ENCODE peak calls at places on chromosome 22, in five cellular contexts. D is PC-9, N is fibroblast of pulmonary artery, S is OCI-LY7, F is AG10803. E is an unnamed sample.

GRCh38 chr22:36433318-36434231 is 45.8 kb upstream of the MYH9 start:
- DNase-seq in D (no peak), N (no peak), S (no peak), F (no peak), E (no peak)

GRCh38 chr22:35103756-35104155 is 37.8 kb downstream of the ISX start:
- DNase-seq in D (no peak), N (no peak), S (no peak), F (no peak), E (no peak)

GRCh38 chr22:44328762-44329161 is 16.0 kb upstream of the SHISAL1 start:
- DNase-seq in D (no peak), N (no peak), S (peak), F (no peak), E (no peak)

GRCh38 chr22:46861968-46862367 is 99.5 kb downstream of the TBC1D22A start:
- DNase-seq in D (no peak), N (no peak), S (no peak), F (no peak), E (no peak)

GRCh38 chr22:44452531-44453420 is 45.3 kb downstream of the RTL6 start:
- DNase-seq in D (no peak), N (no peak), S (no peak), F (no peak), E (no peak)

GRCh38 chr22:44670220-44670983 is 31.6 kb upstream of the PRR5 start:
- DNase-seq in D (no peak), N (no peak), S (no peak), F (no peak), E (no peak)

GRCh38 chr22:36439481-36440271 is 41.8 kb downstream of the TXN2 start:
- DNase-seq in D (peak), N (peak), S (no peak), F (peak), E (no peak)

GRCh38 chr22:19756288-19757128 is 4.1 kb upstream of the TBX1 start:
- DNase-seq in D (peak), N (no peak), S (peak), F (no peak), E (peak)

GRCh38 chr22:26857169-26857568 is 199.8 kb downstream of the MIAT start:
- DNase-seq in D (no peak), N (no peak), S (no peak), F (no peak), E (no peak)

GRCh38 chr22:41664490-41664889 is 24.2 kb downstream of the SNU13 start:
- DNase-seq in D (no peak), N (no peak), S (no peak), F (no peak), E (no peak)

GRCh38 chr22:18970180-18970947 is 34.3 kb upstream of the PRODH start:
- DNase-seq in D (no peak), N (no peak), S (no peak), F (no peak), E (no peak)

GRCh38 chr22:19818264-19819208 is 36.1 kb downstream of the GNB1L start:
- DNase-seq in D (no peak), N (no peak), S (peak), F (no peak), E (no peak)

GRCh38 chr22:39652990-39653786 is 82.6 kb downstream of the CACNA1I start:
- DNase-seq in D (no peak), N (no peak), S (no peak), F (no peak), E (no peak)

GRCh38 chr22:41920271-41920976 is 5.5 kb upstream of the SHISA8 start:
- DNase-seq in D (no peak), N (no peak), S (peak), F (no peak), E (no peak)

GRCh38 chr22:19592464-19592863 is 68.3 kb upstream of the CLDN5 start:
- DNase-seq in D (no peak), N (no peak), S (no peak), F (no peak), E (no peak)

GRCh38 chr22:40121463-40121862 is 56.3 kb upstream of the TNRC6B start:
- DNase-seq in D (no peak), N (no peak), S (no peak), F (no peak), E (peak)

GRCh38 chr22:29346659-29347058 is 31.2 kb upstream of the RASL10A start:
- DNase-seq in D (no peak), N (no peak), S (no peak), F (no peak), E (no peak)

GRCh38 chr22:22704156-22704946 is 59.9 kb downstream of the GGTLC2 start:
- DNase-seq in D (no peak), N (no peak), S (peak), F (no peak), E (no peak)

GRCh38 chr22:26038365-26038764 is 130.9 kb upstream of the SEZ6L start:
- DNase-seq in D (no peak), N (no peak), S (no peak), F (no peak), E (no peak)

GRCh38 chr22:47284822-47285221 is 522.4 kb downstream of the TBC1D22A start:
- DNase-seq in D (no peak), N (no peak), S (no peak), F (no peak), E (no peak)

DNA sequence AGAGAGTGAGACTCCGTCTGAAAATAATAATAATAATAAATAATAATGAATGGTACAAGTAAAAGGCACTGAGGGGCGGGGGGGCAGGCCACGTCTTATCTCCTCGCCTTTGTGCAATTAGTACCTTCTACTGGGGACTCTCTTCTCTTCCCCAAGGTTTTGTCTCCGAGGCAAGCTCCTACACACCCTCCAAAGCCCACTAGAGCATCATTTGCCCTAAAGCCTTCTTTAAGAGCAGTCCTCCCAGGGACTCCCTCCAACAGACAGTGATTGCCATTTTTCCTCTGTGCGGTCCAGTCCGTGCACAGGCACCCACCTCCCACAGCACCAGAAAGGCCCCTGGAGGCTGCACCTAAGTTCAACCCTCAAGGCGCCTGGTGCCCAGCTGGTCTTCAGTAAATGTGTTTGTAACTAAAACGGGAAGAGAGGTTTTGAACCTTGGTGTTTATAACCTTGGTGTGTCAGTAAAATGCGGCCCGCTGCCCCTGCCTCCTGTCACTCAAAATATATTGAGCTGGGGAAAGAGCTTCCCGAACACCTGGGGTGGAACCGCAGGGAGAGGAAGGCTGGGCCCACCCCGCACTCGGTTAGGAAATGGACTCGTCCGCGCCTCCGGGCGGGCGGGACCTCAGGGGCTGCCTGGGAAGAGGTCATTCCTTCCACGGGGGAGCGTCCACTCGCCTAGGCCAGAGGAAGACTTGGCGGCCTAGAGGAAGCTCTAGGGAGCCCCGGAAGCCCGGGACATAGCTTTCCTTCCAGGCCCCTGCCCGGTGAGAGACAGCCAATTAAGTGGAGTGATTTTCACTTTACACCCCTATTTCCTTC is 4.7 kb upstream of the KDELR3 start:
- DNase-seq in D (no peak), N (no peak), S (peak), F (no peak), E (no peak)
- H3K4me3 ChIP-seq in D (no peak), N (no peak), S (no peak), F (no peak), E (no peak)

GRCh38 chr22:27859336-27859735 is 57.8 kb upstream of the MN1 start:
- DNase-seq in D (no peak), N (no peak), S (no peak), F (no peak), E (no peak)
- H3K4me3 ChIP-seq in D (no peak), N (no peak), S (no peak), F (peak), E (no peak)

GRCh38 chr22:30891781-30892180 is 76.8 kb downstream of the MORC2 start:
- DNase-seq in D (no peak), N (no peak), S (no peak), F (no peak), E (no peak)
- H3K4me3 ChIP-seq in D (no peak), N (no peak), S (no peak), F (no peak), E (no peak)

GRCh38 chr22:50248192-50249084 is 2.6 kb downstream of the HDAC10 start:
- DNase-seq in D (no peak), N (no peak), S (no peak), F (no peak), E (no peak)

GRCh38 chr22:50247748-50248147 is 2.9 kb upstream of the TUBGCP6 start:
- DNase-seq in D (no peak), N (peak), S (peak), F (peak), E (no peak)

GRCh38 chr22:50244420-50245213 is at the start of gene TUBGCP6:
- DNase-seq in D (peak), N (peak), S (peak), F (peak), E (peak)

GRCh38 chr22:50245214-50246072 is 620 bp upstream of the TUBGCP6 start:
- DNase-seq in D (peak), N (no peak), S (no peak), F (no peak), E (no peak)

GRCh38 chr22:50246242-50247175 is 1.7 kb upstream of the TUBGCP6 start:
- DNase-seq in D (no peak), N (no peak), S (no peak), F (no peak), E (no peak)
- H3K4me3 ChIP-seq in D (peak), N (no peak), S (peak), F (peak), E (peak)

GRCh38 chr22:45683680-45684079 is 12.0 kb downstream of the ATXN10 start:
- DNase-seq in D (no peak), N (no peak), S (no peak), F (no peak), E (no peak)

GRCh38 chr22:45684752-45685359 is 13.2 kb downstream of the ATXN10 start:
- DNase-seq in D (no peak), N (no peak), S (no peak), F (no peak), E (no peak)

GRCh38 chr22:45682069-45682468 is 10.4 kb downstream of the ATXN10 start:
- DNase-seq in D (no peak), N (no peak), S (no peak), F (no peak), E (no peak)

GRCh38 chr22:45684169-45684568 is 12.5 kb downstream of the ATXN10 start:
- DNase-seq in D (no peak), N (peak), S (no peak), F (no peak), E (no peak)

DNA sequence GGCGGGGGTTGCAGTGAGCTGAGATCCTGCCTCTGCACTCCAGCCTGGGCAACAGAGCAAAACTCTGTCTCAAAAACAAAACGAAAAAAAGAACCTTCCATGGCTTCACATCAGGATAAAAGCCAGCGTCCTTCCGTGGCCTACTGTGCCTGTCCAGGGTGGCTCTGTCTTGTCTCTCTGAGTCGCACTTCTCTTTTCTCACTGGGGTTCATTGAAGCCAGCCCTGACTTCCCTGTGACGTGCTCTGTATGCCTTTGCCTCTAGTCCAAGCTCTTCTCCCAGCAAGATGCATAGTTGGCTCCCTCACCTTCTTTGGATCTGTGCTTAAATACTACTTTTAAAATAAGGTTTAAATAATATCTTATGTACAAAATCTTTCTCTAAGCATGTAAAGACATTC is 11.6 kb downstream of the ATXN10 start:
- DNase-seq in D (no peak), N (no peak), S (no peak), F (no peak), E (no peak)
- H3K4me3 ChIP-seq in D (no peak), N (no peak), S (no peak), F (no peak), E (no peak)

GRCh38 chr22:24358105-24358836 is 69.1 kb upstream of the ADORA2A start:
- DNase-seq in D (no peak), N (no peak), S (no peak), F (no peak), E (no peak)

GRCh38 chr22:24350627-24351026 is 76.8 kb upstream of the ADORA2A start:
- DNase-seq in D (no peak), N (no peak), S (no peak), F (no peak), E (no peak)

GRCh38 chr22:24359452-24360120 is 67.8 kb upstream of the ADORA2A start:
- DNase-seq in D (no peak), N (peak), S (no peak), F (no peak), E (no peak)

GRCh38 chr22:24357547-24357946 is 69.9 kb upstream of the ADORA2A start:
- DNase-seq in D (no peak), N (no peak), S (no peak), F (no peak), E (no peak)

DNA sequence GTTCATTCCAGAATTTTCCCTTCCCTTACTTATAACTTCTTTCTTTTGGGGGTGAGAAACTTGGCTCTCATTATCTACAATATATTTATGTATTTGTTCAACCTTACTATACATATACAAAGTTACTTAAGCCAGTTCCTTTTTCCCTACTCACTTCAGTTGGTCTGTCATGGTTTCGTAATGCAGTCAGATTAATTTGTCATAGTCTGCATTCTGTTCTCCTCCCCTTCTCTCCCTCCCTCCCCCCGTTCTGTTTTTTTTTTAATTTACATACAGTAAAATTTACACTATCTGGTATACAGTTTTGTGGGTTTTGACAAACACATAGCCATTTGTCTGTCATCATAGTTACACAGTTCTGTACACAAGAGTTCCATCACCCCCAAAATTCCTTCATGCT is 71.8 kb upstream of the ADORA2A start:
- DNase-seq in D (no peak), N (peak), S (no peak), F (peak), E (no peak)
- H3K4me3 ChIP-seq in D (no peak), N (no peak), S (no peak), F (no peak), E (no peak)

GRCh38 chr22:48567213-48567975 is 1260.3 kb downstream of the BRD1 start:
- DNase-seq in D (no peak), N (no peak), S (no peak), F (peak), E (peak)
- H3K4me3 ChIP-seq in D (no peak), N (no peak), S (no peak), F (peak), E (no peak)

E was measured in Jurkat, Clone E6-1.